ENCODE peak calls at places on chromosomes 16 and 17, in eight cellular contexts. W, Y, F, X, H, I, R and L are unnamed samples.

GRCh38 chr16:82062645-82063058 is 27.6 kb downstream of the HSD17B2 start:
- DNase-seq in W (no peak), H (no peak), Y (no peak), R (no peak), F (no peak), I (no peak), X (no peak), L (peak)

GRCh38 chr17:75110307-75110937 is 653 bp downstream of the ARMC7 start:
- DNase-seq in F (peak), H (no peak), Y (peak), X (no peak), W (no peak), I (no peak), R (no peak), L (no peak)

GRCh38 chr16:51141541-51141940 is 9.5 kb downstream of the SALL1 start:
- DNase-seq in I (no peak), W (no peak), R (no peak), X (no peak), H (no peak), F (no peak), Y (no peak), L (no peak)

GRCh38 chr16:23694707-23695373 is 16.2 kb downstream of the PLK1 start:
- DNase-seq in F (no peak), H (no peak), R (no peak), Y (peak), X (no peak), I (peak), W (no peak), L (peak)

GRCh38 chr17:21004016-21004930 is 38.5 kb downstream of the USP22 start:
- DNase-seq in X (no peak), Y (no peak), I (no peak), F (no peak), R (no peak), H (no peak), W (no peak), L (no peak)

GRCh38 chr16:58034786-58035185 is 9.2 kb downstream of the MMP15 start:
- DNase-seq in H (no peak), W (no peak), I (no peak), R (no peak), X (no peak), Y (no peak), F (no peak), L (no peak)

GRCh38 chr17:31323551-31323950 is 2.1 kb upstream of the EVI2A start:
- DNase-seq in H (no peak), W (no peak), Y (no peak), I (no peak), F (no peak), R (no peak), X (no peak), L (no peak)

GRCh38 chr16:29849505-29849904 is 13.5 kb downstream of the CDIPT start:
- DNase-seq in X (peak), I (no peak), F (no peak), H (no peak), W (no peak), Y (peak), R (no peak), L (peak)

GRCh38 chr16:57720142-57720575 is 15.4 kb upstream of the KATNB1 start:
- DNase-seq in H (peak), R (no peak), I (no peak), X (peak), W (peak), Y (peak), F (peak), L (peak)

GRCh38 chr16:19410435-19411153 is 7.1 kb upstream of the TMC5 start:
- DNase-seq in W (no peak), R (no peak), H (peak), Y (peak), F (peak), X (peak), I (no peak), L (peak)

GRCh38 chr16:66699898-66700297 is 3.4 kb upstream of the CMTM4 start:
- DNase-seq in W (no peak), F (no peak), X (no peak), H (no peak), Y (no peak), I (no peak), R (no peak), L (no peak)

GRCh38 chr16:86789621-86790051 is 211.3 kb downstream of the FOXL1 start:
- DNase-seq in X (peak), F (no peak), R (no peak), Y (peak), I (no peak), W (no peak), H (no peak), L (no peak)